ENCODE peak calls at places on chromosomes 16 and 17, in six cellular contexts. Y, P, H, A, Z and O are unnamed samples.

GRCh38 chr16:78705694-78706093 is 606.2 kb downstream of the WWOX start:
- DNase-seq in A (no peak), P (peak), Z (peak), H (peak), Y (peak), O (peak)

GRCh38 chr16:10619271-10619849 is 39.0 kb upstream of the EMP2 start:
- DNase-seq in A (peak), P (peak), H (no peak), Y (no peak), Z (peak), O (no peak)

GRCh38 chr17:12007466-12007865 is 10.2 kb upstream of the ZNF18 start:
- DNase-seq in P (no peak), H (no peak), A (no peak), Y (no peak), Z (no peak), O (no peak)

GRCh38 chr17:1186214-1186820 is 6.5 kb upstream of the ABR start:
- DNase-seq in P (no peak), H (no peak), Z (no peak), A (no peak), Y (peak), O (peak)

GRCh38 chr17:4583796-4584124 is 569 bp upstream of the SMTNL2 start:
- DNase-seq in Y (no peak), Z (peak), H (peak), P (peak), A (no peak), O (no peak)

GRCh38 chr16:4283939-4284338 is 11.1 kb upstream of the TFAP4 start:
- DNase-seq in P (peak), H (no peak), Z (no peak), Y (peak), A (no peak), O (peak)

GRCh38 chr17:42414782-42415409 is 8.2 kb downstream of the CAVIN1 start:
- DNase-seq in H (no peak), Z (no peak), P (no peak), Y (no peak), A (no peak), O (no peak)

GRCh38 chr17:68491864-68492263 is 20.4 kb upstream of the PRKAR1A start:
- DNase-seq in H (no peak), P (no peak), A (peak), Z (no peak), Y (no peak), O (no peak)

GRCh38 chr17:6430769-6431168 is 4.2 kb downstream of the AIPL1 start:
- DNase-seq in A (no peak), Z (no peak), P (no peak), H (peak), Y (no peak), O (no peak)

GRCh38 chr17:40612510-40613244 is 34.9 kb downstream of the SMARCE1 start:
- DNase-seq in A (no peak), H (no peak), Z (no peak), P (no peak), Y (no peak), O (no peak)

GRCh38 chr16:89370081-89370511 is 120.3 kb downstream of the ANKRD11 start:
- DNase-seq in Z (no peak), Y (peak), P (peak), H (no peak), A (no peak), O (peak)

GRCh38 chr17:40106760-40107265 is 6.4 kb upstream of the NR1D1 start:
- DNase-seq in P (no peak), Z (peak), Y (no peak), A (no peak), H (no peak), O (no peak)

GRCh38 chr16:88723507-88723887 is 17.2 kb downstream of the CTU2 start:
- DNase-seq in Z (no peak), A (no peak), H (no peak), P (no peak), Y (no peak), O (no peak)

GRCh38 chr16:65202461-65202860 is 80.6 kb upstream of the CDH11 start:
- DNase-seq in P (no peak), H (no peak), A (no peak), Y (peak), Z (no peak), O (no peak)

GRCh38 chr17:79655672-79656290 is 44.9 kb upstream of the RBFOX3 start:
- DNase-seq in H (no peak), Z (no peak), Y (no peak), A (peak), P (no peak), O (no peak)

GRCh38 chr16:12682441-12682840 is 121.2 kb downstream of the CPPED1 start:
- DNase-seq in H (no peak), Y (no peak), Z (no peak), P (no peak), A (no peak), O (no peak)

GRCh38 chr16:14013145-14013570 is 58.0 kb upstream of the MRTFB start:
- DNase-seq in H (no peak), P (no peak), Y (no peak), Z (no peak), A (no peak), O (no peak)

GRCh38 chr17:67993998-67994361 is 2.3 kb downstream of the C17orf58 start:
- DNase-seq in A (no peak), Y (peak), H (no peak), Z (no peak), P (peak), O (peak)

GRCh38 chr16:25092489-25092888 is 19.1 kb upstream of the LCMT1 start:
- DNase-seq in H (no peak), P (no peak), Y (no peak), Z (no peak), A (no peak), O (no peak)

GRCh38 chr16:20849587-20850390 is 43.5 kb downstream of the REXO5 start:
- DNase-seq in Y (peak), Z (peak), P (peak), H (peak), A (peak), O (peak)

GRCh38 chr17:17767096-17767470 is 69.7 kb downstream of the SREBF1 start:
- DNase-seq in P (no peak), A (no peak), Z (peak), H (no peak), Y (peak), O (no peak)

GRCh38 chr16:48511071-48511540 is 98.9 kb downstream of the N4BP1 start:
- DNase-seq in Y (peak), P (peak), Z (peak), H (no peak), A (no peak), O (peak)

GRCh38 chr17:58269557-58270291 is 11.0 kb downstream of the MPO start:
- DNase-seq in Y (no peak), A (no peak), P (no peak), Z (no peak), H (no peak), O (no peak)

GRCh38 chr16:25606069-25606468 is 85.7 kb upstream of the HS3ST4 start:
- DNase-seq in Y (no peak), Z (no peak), H (no peak), A (no peak), P (peak), O (no peak)

GRCh38 chr17:42247734-42248133 is 28.5 kb downstream of the STAT5B start:
- DNase-seq in Z (no peak), H (peak), A (no peak), Y (peak), P (peak), O (peak)

GRCh38 chr17:30555942-30556341 is 78.7 kb downstream of the GOSR1 start:
- DNase-seq in Z (no peak), A (no peak), P (no peak), H (no peak), Y (no peak), O (no peak)

GRCh38 chr16:89244754-89245153 is 27.3 kb downstream of the ZNF778 start:
- DNase-seq in P (no peak), Y (no peak), A (no peak), H (no peak), Z (no peak), O (no peak)

GRCh38 chr16:56346131-56346890 is 79.0 kb downstream of the AMFR start:
- DNase-seq in Z (no peak), P (no peak), Y (no peak), H (no peak), A (no peak), O (no peak)

GRCh38 chr17:74379495-74380085 is 12.3 kb downstream of the GPR142 start:
- DNase-seq in Y (peak), H (peak), Z (peak), A (peak), P (peak), O (peak)

GRCh38 chr17:14310584-14310983 is 9.7 kb downstream of the HS3ST3B1 start:
- DNase-seq in Z (peak), P (no peak), A (no peak), H (no peak), Y (no peak), O (no peak)

GRCh38 chr16:22813946-22814325 is at the start of gene HS3ST2:
- DNase-seq in H (no peak), Z (peak), A (peak), P (peak), Y (no peak), O (no peak)

GRCh38 chr17:58270476-58271290 is 10.1 kb downstream of the MPO start:
- DNase-seq in P (peak), Z (no peak), H (no peak), Y (no peak), A (no peak), O (no peak)

GRCh38 chr17:15971108-15971507 is 26.2 kb downstream of the ADORA2B start:
- DNase-seq in Z (no peak), A (no peak), H (no peak), P (peak), Y (no peak), O (no peak)

GRCh38 chr17:45224671-45225050 is 3.0 kb downstream of the FMNL1 start:
- DNase-seq in P (no peak), Y (no peak), A (no peak), Z (no peak), H (no peak), O (no peak)

GRCh38 chr17:44820631-44821196 is 9.4 kb downstream of the GJC1 start:
- DNase-seq in A (no peak), Z (no peak), H (peak), P (peak), Y (peak), O (peak)

GRCh38 chr17:78668847-78669246 is 91.7 kb upstream of the DNAH17 start:
- DNase-seq in A (no peak), H (no peak), Z (no peak), P (no peak), Y (no peak), O (no peak)

GRCh38 chr17:69047368-69048263 is 13.1 kb downstream of the ABCA9 start:
- DNase-seq in H (peak), P (peak), A (no peak), Z (no peak), Y (peak), O (peak)

GRCh38 chr17:49229805-49230600 is 584 bp downstream of the PHOSPHO1 start:
- DNase-seq in Z (no peak), Y (no peak), A (no peak), P (no peak), H (no peak), O (no peak)

GRCh38 chr17:49235896-49236295 is 5.3 kb upstream of the PHOSPHO1 start:
- DNase-seq in Y (no peak), H (no peak), Z (no peak), A (no peak), P (no peak), O (no peak)

GRCh38 chr17:49230636-49231562 is at the start of gene PHOSPHO1:
- DNase-seq in A (peak), P (peak), Y (peak), Z (peak), H (peak), O (peak)

GRCh38 chr17:49231563-49231894 is 942 bp upstream of the PHOSPHO1 start:
- DNase-seq in A (no peak), P (no peak), H (no peak), Y (no peak), Z (no peak), O (no peak)

DNA sequence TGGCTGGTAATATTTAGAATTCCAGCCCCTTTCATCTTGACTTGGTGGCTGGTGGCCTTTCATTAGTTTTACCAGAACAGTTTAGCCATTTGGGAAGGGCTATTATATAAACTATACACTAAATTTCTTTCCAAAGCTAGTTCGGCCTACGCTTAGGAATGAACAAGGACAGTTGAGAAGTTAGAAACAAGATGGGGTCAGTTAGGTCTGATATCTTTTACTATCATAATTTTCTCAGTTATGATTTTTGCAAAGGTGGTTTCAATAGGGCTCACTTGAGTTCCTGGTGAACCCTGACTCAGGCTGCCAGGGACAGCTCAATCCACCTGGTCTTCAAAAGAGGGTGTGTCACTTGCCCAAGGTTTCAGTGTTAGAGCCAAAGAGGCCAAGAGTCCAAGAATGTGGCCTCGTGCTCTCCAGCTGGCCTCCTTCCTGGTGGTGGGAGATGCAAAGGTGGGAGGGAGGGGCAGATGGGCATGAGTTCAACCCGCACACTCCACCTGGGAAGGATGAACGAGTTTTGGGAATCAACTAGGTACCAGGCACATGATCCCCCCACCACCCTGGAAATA is 4.0 kb upstream of the PHOSPHO1 start:
- DNase-seq in Y (no peak), Z (no peak), H (no peak), A (no peak), P (no peak), O (no peak)
- H3K4me3 ChIP-seq in Y (no peak), Z (no peak), H (no peak), A (no peak), P (no peak), O (no peak)

GRCh38 chr16:27366687-27367462 is 35.1 kb upstream of the IL21R start:
- DNase-seq in P (no peak), Y (no peak), Z (no peak), H (no peak), A (no peak), O (no peak)
- H3K4me3 ChIP-seq in P (no peak), Y (no peak), Z (no peak), H (no peak), A (no peak), O (no peak)

GRCh38 chr17:27455569-27455913 is 707 bp upstream of the KSR1 start:
- DNase-seq in H (no peak), A (no peak), P (no peak), Z (no peak), Y (no peak), O (no peak)
- H3K4me3 ChIP-seq in H (peak), A (peak), P (no peak), Z (peak), Y (no peak), O (peak)

GRCh38 chr17:76262732-76263344 is 2.3 kb upstream of the UBALD2 start:
- DNase-seq in A (peak), Z (no peak), Y (no peak), P (no peak), H (no peak), O (no peak)

GRCh38 chr17:76263896-76264295 is 1.3 kb upstream of the UBALD2 start:
- DNase-seq in A (no peak), Z (no peak), H (no peak), P (no peak), Y (no peak), O (no peak)

GRCh38 chr17:76265624-76266243 is 586 bp downstream of the UBALD2 start:
- DNase-seq in Y (peak), P (peak), H (peak), A (peak), Z (peak), O (peak)

GRCh38 chr17:76264755-76265623 is at the start of gene UBALD2:
- DNase-seq in P (peak), A (peak), Y (peak), H (peak), Z (peak), O (peak)

DNA sequence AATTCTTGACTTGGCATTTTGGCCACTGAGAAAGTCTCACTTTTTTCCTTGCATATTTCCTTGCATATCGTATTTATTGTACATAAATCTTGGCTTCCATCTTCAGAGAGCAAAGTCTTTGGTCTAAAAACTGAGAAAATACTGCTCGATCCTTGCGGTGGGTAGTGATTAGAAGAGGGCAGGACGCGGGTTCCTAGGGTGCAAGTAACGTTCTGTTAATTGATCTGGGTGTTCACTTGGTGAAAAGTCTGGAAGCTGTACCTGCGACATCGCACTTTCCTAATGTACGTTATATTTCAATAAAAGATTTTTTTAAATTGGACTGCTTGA is 758 bp upstream of the UBALD2 start:
- DNase-seq in A (no peak), Z (no peak), H (no peak), P (no peak), Y (no peak), O (no peak)
- H3K4me3 ChIP-seq in A (no peak), Z (no peak), H (peak), P (no peak), Y (no peak), O (no peak)

DNA sequence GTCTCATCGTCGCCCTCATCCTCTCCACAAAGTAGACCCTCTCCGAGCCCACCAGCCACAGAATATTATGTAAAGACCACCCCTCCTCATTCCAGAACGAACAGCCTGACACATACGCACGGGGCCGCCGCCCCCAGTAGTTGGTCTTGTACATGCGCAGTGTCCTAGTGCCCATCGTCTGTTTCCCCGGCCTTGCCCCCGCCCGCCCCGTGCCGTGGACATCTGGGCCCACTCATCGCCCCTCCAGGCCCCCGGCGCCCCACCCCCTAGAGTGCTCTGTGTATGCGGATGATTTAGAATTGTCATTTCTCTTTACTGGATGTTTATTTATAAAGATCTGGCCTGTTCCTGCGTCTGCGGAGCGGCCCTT is 475 bp upstream of the AMDHD2 start:
- DNase-seq in Y (no peak), P (no peak), H (no peak), Z (no peak), A (no peak), O (no peak)
- H3K4me3 ChIP-seq in Y (no peak), P (no peak), H (peak), Z (peak), A (no peak), O (peak)

GRCh38 chr16:75011634-75012307 is 12.9 kb downstream of the ZNRF1 start:
- DNase-seq in A (no peak), H (peak), Z (no peak), Y (peak), P (no peak), O (peak)
- H3K4me3 ChIP-seq in A (no peak), H (no peak), Z (no peak), Y (no peak), P (no peak), O (no peak)

GRCh38 chr17:77409282-77410161 is 268.8 kb downstream of the SEC14L1 start:
- DNase-seq in P (peak), Y (peak), A (peak), Z (peak), H (no peak), O (peak)

GRCh38 chr17:77405867-77406513 is 265.2 kb downstream of the SEC14L1 start:
- DNase-seq in A (no peak), H (no peak), Z (no peak), Y (no peak), P (no peak), O (no peak)

GRCh38 chr17:77408284-77408683 is 267.5 kb downstream of the SEC14L1 start:
- DNase-seq in P (no peak), Z (no peak), Y (no peak), A (no peak), H (no peak), O (no peak)

GRCh38 chr17:77404812-77405581 is 264.2 kb downstream of the SEC14L1 start:
- DNase-seq in H (no peak), Y (peak), Z (no peak), A (no peak), P (no peak), O (peak)

GRCh38 chr17:77407321-77408277 is 266.8 kb downstream of the SEC14L1 start:
- DNase-seq in P (no peak), H (no peak), Z (no peak), Y (no peak), A (no peak), O (no peak)
- H3K4me3 ChIP-seq in P (no peak), H (no peak), Z (no peak), Y (no peak), A (no peak), O (no peak)

GRCh38 chr16:86222965-86223551 is 287.3 kb upstream of the FOXF1 start:
- DNase-seq in H (no peak), P (no peak), A (no peak), Y (peak), Z (no peak), O (peak)
- H3K4me3 ChIP-seq in H (no peak), P (no peak), A (no peak), Y (peak), Z (no peak), O (no peak)

GRCh38 chr17:66964930-66965800 is 658 bp downstream of the CACNG4 start:
- DNase-seq in H (peak), Y (no peak), A (peak), P (peak), Z (peak), O (no peak)
- H3K4me3 ChIP-seq in H (peak), Y (peak), A (peak), P (peak), Z (peak), O (peak)

GRCh38 chr17:63698381-63698885 is 1.5 kb downstream of the LIMD2 start:
- DNase-seq in A (no peak), P (no peak), Z (no peak), Y (no peak), H (no peak), O (no peak)
- H3K4me3 ChIP-seq in A (peak), P (peak), Z (peak), Y (no peak), H (no peak), O (peak)